ENCODE peak calls at places on chromosome 19, in six cellular contexts. H is SK-N-SH, P is GM12878, F is HepG2, O is K562, M is H1. C is an unnamed sample.

GRCh38 chr19:23991170-23991569 is 76.5 kb downstream of the ZNF726 start:
- DNase-seq in H (no peak), P (no peak), F (peak; percentile 49), O (peak; percentile 4), M (no peak), C (no peak)

GRCh38 chr19:14416743-14417214 is 2.4 kb downstream of the DDX39A start:
- DNase-seq in H (no peak), P (no peak), F (no peak), O (no peak), M (no peak), C (peak; percentile 50)

GRCh38 chr19:3483226-3483628 is at the start of gene SMIM44:
- DNase-seq in H (no peak), P (no peak), F (no peak), O (no peak), M (no peak), C (no peak)

GRCh38 chr19:29680447-29680846 is 15.2 kb downstream of the PLEKHF1 start:
- DNase-seq in H (no peak), P (no peak), F (no peak), O (no peak), M (no peak), C (peak; percentile 82)

GRCh38 chr19:3580156-3580955 is 4.9 kb upstream of the GIPC3 start:
- DNase-seq in H (no peak), P (no peak), F (peak; percentile 56), O (peak; percentile 80), M (no peak), C (no peak)

GRCh38 chr19:934865-935422 is 9.1 kb downstream of the ARID3A start:
- DNase-seq in H (peak; percentile 85), P (no peak), F (peak; percentile 88), O (no peak), M (no peak), C (peak; percentile 64)

GRCh38 chr19:16441661-16442071 is 30.1 kb downstream of the EPS15L1 start:
- DNase-seq in H (peak; percentile 75), P (no peak), F (no peak), O (peak; percentile 54), M (no peak), C (peak; percentile 49)

GRCh38 chr19:47073574-47073973 is 25.1 kb upstream of the TMEM160 start:
- DNase-seq in H (no peak), P (no peak), F (no peak), O (no peak), M (no peak), C (no peak)

GRCh38 chr19:31505596-31505910 is 156.3 kb upstream of the TSHZ3 start:
- DNase-seq in H (no peak), P (no peak), F (no peak), O (no peak), M (no peak), C (no peak)

GRCh38 chr19:15466851-15467733 is 2.7 kb upstream of the RASAL3 start:
- DNase-seq in H (no peak), P (peak; percentile 97), F (no peak), O (no peak), M (no peak), C (peak; percentile 45)

DNA sequence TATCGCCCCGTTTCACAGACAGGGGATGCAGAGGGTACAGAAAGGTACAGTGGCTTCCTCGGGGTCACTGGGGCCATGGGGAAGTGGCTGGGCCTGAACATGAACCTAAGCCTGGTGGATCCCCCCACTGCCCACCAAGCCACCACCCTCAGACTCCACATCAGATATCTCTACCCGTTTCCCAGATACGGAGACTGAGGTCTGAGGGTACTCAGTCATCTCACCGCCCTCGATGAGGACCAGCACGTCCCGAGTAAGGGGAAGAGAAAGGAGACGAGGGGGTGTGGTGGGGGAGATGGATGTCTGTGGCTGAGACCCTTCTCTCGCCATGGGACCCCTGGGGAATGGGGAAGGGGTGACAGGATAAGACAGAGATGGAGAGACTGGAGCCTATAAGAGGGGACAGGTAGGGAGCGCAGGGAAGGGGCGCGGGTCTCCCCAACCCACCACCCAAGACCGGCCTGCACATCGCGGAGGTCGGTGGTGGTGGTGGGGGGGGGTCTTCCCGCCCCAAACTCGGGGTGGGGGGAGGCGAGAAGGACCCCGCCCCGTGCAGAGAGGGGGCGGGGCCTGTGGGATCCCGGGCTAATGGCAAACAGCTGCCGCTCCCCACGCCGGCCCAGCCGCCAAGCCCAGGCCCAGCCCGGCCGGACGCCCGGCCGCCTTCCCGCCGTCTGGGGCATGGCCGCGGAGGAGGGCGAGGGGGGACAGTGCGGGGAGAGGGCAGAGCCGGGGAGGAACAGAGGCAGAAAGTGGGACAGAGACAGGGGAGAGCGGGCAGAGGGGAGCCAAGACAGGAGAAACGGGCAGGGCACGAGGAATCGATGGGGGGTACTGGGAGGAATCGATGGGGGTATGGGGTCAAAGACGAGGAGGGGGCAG is 698 bp downstream of the KANK2 start:
- DNase-seq in H (peak; percentile 85), P (no peak), F (no peak), O (peak; percentile 52), M (no peak), C (no peak)
- TF ChIP-seq GABPA in H (no peak), P (no peak), F (no peak), O (no peak), M (no peak), C (no peak)

DNA sequence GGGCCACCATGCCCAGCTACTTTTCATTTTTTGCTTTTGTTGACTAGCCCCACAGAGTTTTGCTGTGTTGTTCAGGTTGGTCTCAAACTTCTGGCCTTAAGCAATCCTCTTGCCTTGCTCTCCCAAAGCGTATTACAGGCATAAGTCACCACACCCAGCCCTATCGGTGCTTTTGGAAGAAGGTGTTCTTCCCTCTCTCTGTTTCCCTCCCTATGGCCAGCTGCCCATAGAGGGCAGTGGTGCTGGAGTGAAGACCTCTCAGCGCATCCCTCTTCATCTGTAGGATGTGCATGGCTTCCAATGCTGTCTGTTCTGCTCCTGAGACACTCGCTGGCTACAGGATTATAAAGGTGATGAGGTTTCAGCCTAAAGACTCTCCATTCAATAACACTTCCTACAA is 1.3 kb upstream of the CD22 start:
- DNase-seq in H (no peak), P (no peak), F (peak; percentile 31), O (peak; percentile 78), M (no peak), C (no peak)
- TF ChIP-seq CTCF in H (peak; percentile 28), P (no peak), F (peak; percentile 55), O (peak; percentile 80), M (peak; percentile 73), C (no peak)

GRCh38 chr19:43519436-43520088 is 7.4 kb downstream of the ETHE1 start:
- DNase-seq in H (peak; percentile 73), P (peak; percentile 33), F (peak; percentile 72), O (peak; percentile 89), M (peak; percentile 66), C (peak; percentile 52)

GRCh38 chr19:43524922-43525835 is 1.8 kb downstream of the ETHE1 start:
- DNase-seq in H (no peak), P (peak; percentile 44), F (peak; percentile 87), O (no peak), M (no peak), C (peak; percentile 92)

GRCh38 chr19:43525836-43526771 is 897 bp downstream of the ETHE1 start:
- DNase-seq in H (peak; percentile 54), P (no peak), F (no peak), O (no peak), M (no peak), C (peak; percentile 45)

GRCh38 chr19:43526884-43527859 is at the start of gene ETHE1:
- DNase-seq in H (peak; percentile 92), P (no peak), F (peak; percentile 44), O (peak; percentile 87), M (no peak), C (peak; percentile 75)

GRCh38 chr19:43522929-43523328 is 4.1 kb downstream of the ETHE1 start:
- DNase-seq in H (no peak), P (no peak), F (no peak), O (no peak), M (no peak), C (no peak)
- H3K27ac ChIP-seq in H (no peak overlapping the region), P (no peak overlapping the region), F (no peak overlapping the region), O (no peak overlapping the region), M (no peak overlapping the region), C (no peak overlapping the region)

GRCh38 chr19:55400281-55401087 is 7.1 kb downstream of the UBE2S start:
- DNase-seq in H (no peak), P (no peak), F (no peak), O (no peak), M (no peak), C (no peak)
- TF ChIP-seq GABPA in H (no peak), P (no peak), F (no peak), O (no peak), M (no peak), C (no peak)

GRCh38 chr19:33177417-33177976 is 16.6 kb upstream of the LRP3 start:
- DNase-seq in H (peak; percentile 77), P (no peak), F (peak; percentile 35), O (no peak), M (no peak), C (no peak)
- TF ChIP-seq CTCF in H (peak; percentile 52), P (peak; percentile 30), F (no peak), O (peak; percentile 46), M (peak; percentile 37), C (no peak)